ENCODE peak calls at places on chromosomes 2 and 18, in nine cellular contexts. C, S, K, U, X, P, Q, W and T are unnamed samples.
A peak's percentile ranks its signal among the peaks of the same experiment; 100 is the strongest.

GRCh38 chr2:195495356-195495755 is 161.7 kb upstream of the SLC39A10 start:
- DNase-seq in C (no peak), S (no peak), K (no peak), U (no peak), X (no peak), P (no peak), Q (no peak), W (no peak), T (no peak)

GRCh38 chr18:28041366-28041765 is 135.6 kb downstream of the CDH2 start:
- DNase-seq in C (peak; percentile 61), S (no peak), K (peak; percentile 80), U (no peak), X (no peak), P (no peak), Q (no peak), W (no peak), T (no peak)

GRCh38 chr18:12301263-12302005 is 6.6 kb upstream of the TUBB6 start:
- DNase-seq in C (no peak), S (no peak), K (no peak), U (no peak), X (no peak), P (no peak), Q (no peak), W (no peak), T (no peak)

GRCh38 chr2:19362652-19363473 is 4.4 kb upstream of the OSR1 start:
- DNase-seq in C (peak; percentile 90), S (peak; percentile 85), K (peak; percentile 81), U (peak; percentile 73), X (peak; percentile 78), P (peak; percentile 81), Q (peak; percentile 84), W (peak; percentile 81), T (peak; percentile 76)

GRCh38 chr2:213188971-213189899 is 37.8 kb upstream of the IKZF2 start:
- DNase-seq in C (peak; percentile 45), S (no peak), K (peak; percentile 49), U (peak; percentile 46), X (peak; percentile 30), P (no peak), Q (no peak), W (no peak), T (no peak)

GRCh38 chr2:226190479-226191252 is 609.0 kb downstream of the IRS1 start:
- DNase-seq in C (no peak), S (no peak), K (peak; percentile 51), U (no peak), X (no peak), P (no peak), Q (no peak), W (no peak), T (no peak)

GRCh38 chr18:59505311-59505710 is 146.2 kb upstream of the LMAN1 start:
- DNase-seq in C (no peak), S (no peak), K (no peak), U (no peak), X (no peak), P (no peak), Q (no peak), W (no peak), T (no peak)

GRCh38 chr2:239390546-239391285 is 10.1 kb downstream of the HDAC4 start:
- DNase-seq in C (no peak), S (no peak), K (no peak), U (no peak), X (peak; percentile 36), P (no peak), Q (no peak), W (no peak), T (no peak)

GRCh38 chr2:107824848-107825563 is 1.7 kb upstream of the RGPD4 start:
- DNase-seq in C (no peak), S (no peak), K (no peak), U (no peak), X (no peak), P (no peak), Q (no peak), W (no peak), T (no peak)

GRCh38 chr18:69217271-69217670 is 183.4 kb upstream of the DOK6 start:
- DNase-seq in C (no peak), S (no peak), K (no peak), U (no peak), X (no peak), P (no peak), Q (no peak), W (no peak), T (no peak)

GRCh38 chr2:224401641-224402342 is at the start of gene FAM124B:
- DNase-seq in C (peak; percentile 43), S (peak; percentile 66), K (peak; percentile 70), U (no peak), X (peak; percentile 66), P (peak; percentile 70), Q (peak; percentile 85), W (no peak), T (no peak)

GRCh38 chr2:182605166-182605565 is 110.9 kb upstream of the DNAJC10 start:
- DNase-seq in C (no peak), S (no peak), K (no peak), U (no peak), X (no peak), P (no peak), Q (no peak), W (no peak), T (no peak)

GRCh38 chr2:62054029-62054791 is 141.7 kb upstream of the B3GNT2 start:
- DNase-seq in C (no peak), S (no peak), K (no peak), U (no peak), X (no peak), P (no peak), Q (no peak), W (no peak), T (no peak)

GRCh38 chr2:143877056-143877455 is 642.9 kb downstream of the ZEB2 start:
- DNase-seq in C (no peak), S (no peak), K (no peak), U (no peak), X (no peak), P (no peak), Q (no peak), W (no peak), T (no peak)

GRCh38 chr2:10475221-10475722 is 27.1 kb upstream of the ODC1 start:
- DNase-seq in C (no peak), S (no peak), K (no peak), U (no peak), X (no peak), P (no peak), Q (no peak), W (no peak), T (no peak)

GRCh38 chr2:42846026-42846425 is 53.6 kb upstream of the HAAO start:
- DNase-seq in C (no peak), S (no peak), K (no peak), U (no peak), X (no peak), P (no peak), Q (no peak), W (no peak), T (no peak)

GRCh38 chr2:38095996-38096861 is 20.3 kb upstream of the CYP1B1 start:
- DNase-seq in C (peak; percentile 89), S (peak; percentile 82), K (no peak), U (peak; percentile 86), X (no peak), P (peak; percentile 76), Q (no peak), W (peak; percentile 80), T (peak; percentile 73)

GRCh38 chr2:128536925-128537620 is 218.4 kb upstream of the HS6ST1 start:
- DNase-seq in C (peak; percentile 66), S (no peak), K (peak; percentile 99), U (peak; percentile 29), X (no peak), P (no peak), Q (no peak), W (no peak), T (peak; percentile 11)

GRCh38 chr2:37871453-37872191 is 53.5 kb upstream of the RMDN2 start:
- DNase-seq in C (peak; percentile 53), S (no peak), K (peak; percentile 14), U (peak; percentile 96), X (no peak), P (no peak), Q (no peak), W (no peak), T (peak; percentile 84)

GRCh38 chr2:204909791-204910190 is 364.5 kb downstream of the PARD3B start:
- DNase-seq in C (no peak), S (no peak), K (no peak), U (no peak), X (no peak), P (no peak), Q (no peak), W (no peak), T (no peak)
- TF ChIP-seq CTCF in C (no peak), S (no peak), K (no peak), U (no peak), X (no peak), P (no peak), Q (no peak), W (no peak), T (no peak)

GRCh38 chr2:233247744-233248143 is 3.7 kb upstream of the ATG16L1 start:
- DNase-seq in C (peak; percentile 61), S (no peak), K (no peak), U (peak; percentile 99), X (no peak), P (no peak), Q (no peak), W (no peak), T (peak; percentile 95)
- H3K27ac ChIP-seq in C (peak overlapping the region; percentile 51), S (no peak overlapping the region), K (no peak overlapping the region), U (peak overlapping the region; percentile 48), X (peak overlapping the region; percentile 14), P (no peak overlapping the region), Q (no peak overlapping the region), W (no peak overlapping the region), T (no peak overlapping the region)

DNA sequence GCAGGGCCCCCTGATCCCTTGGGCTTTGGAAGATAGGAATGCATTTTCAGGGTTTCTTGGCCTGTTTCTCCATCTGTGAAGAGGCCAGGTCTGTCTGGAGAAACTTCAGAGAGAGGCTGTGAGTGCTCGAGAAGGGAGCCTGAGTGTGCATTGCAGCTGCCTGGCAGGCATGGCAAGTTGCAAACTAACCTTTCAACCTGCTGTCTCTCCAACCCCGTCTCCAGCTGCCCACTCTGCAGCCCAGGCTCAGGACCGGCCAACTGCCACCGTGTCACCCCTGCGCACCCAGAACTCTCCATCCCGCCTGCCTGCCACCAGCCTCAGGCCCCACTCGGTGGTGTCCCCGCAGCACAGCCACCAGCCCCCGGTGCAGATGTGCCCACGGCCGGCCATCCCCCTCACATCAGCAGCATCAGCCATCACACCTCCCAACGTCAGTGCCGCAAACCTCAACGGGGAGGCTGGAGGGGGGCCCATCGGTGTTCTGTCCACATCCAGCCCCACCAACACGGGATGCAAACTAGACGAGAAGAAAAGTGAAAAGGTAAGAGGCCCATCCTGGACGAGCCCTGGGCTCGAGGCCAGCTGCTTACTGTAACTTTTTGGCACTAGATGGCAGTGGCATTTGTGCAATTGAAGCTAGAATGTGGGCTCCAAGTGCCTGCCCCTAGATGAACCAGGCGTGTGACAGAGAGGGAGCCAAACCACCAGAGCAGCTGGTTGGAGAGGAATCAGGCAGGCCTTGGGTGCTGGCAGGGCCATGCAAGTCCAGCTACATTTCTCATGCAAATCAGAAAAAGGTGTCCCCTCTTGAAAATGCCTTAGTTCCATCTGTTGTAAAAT is 164.6 kb downstream of the SEPTIN10 start:
- DNase-seq in C (no peak), S (peak; percentile 70), K (no peak), U (no peak), X (no peak), P (peak; percentile 76), Q (peak; percentile 80), W (peak; percentile 76), T (no peak)
- TF ChIP-seq CTCF in C (no peak), S (no peak), K (no peak), U (peak; percentile 40), X (no peak), P (peak; percentile 17), Q (peak; percentile 22), W (no peak), T (no peak)

GRCh38 chr18:8799593-8799992 is 94.2 kb downstream of the MTCL1 start:
- DNase-seq in C (no peak), S (no peak), K (no peak), U (no peak), X (no peak), P (no peak), Q (no peak), W (no peak), T (no peak)
- H3K27ac ChIP-seq in C (peak overlapping the region; percentile 86), S (no peak overlapping the region), K (peak overlapping the region; percentile 99), U (peak overlapping the region; percentile 34), X (no peak overlapping the region), P (no peak overlapping the region), Q (no peak overlapping the region), W (no peak overlapping the region), T (peak overlapping the region; percentile 93)